ENCODE peak calls at places on chromosomes 5 and 9, in four cellular contexts. V is mucosa of descending colon, D is AG10803, G is IMR-90. I is an unnamed sample.

GRCh38 chr5:33299621-33300208 is 141.1 kb upstream of the TARS1 start:
- DNase-seq in V (no peak), D (peak), G (peak), I (peak)

GRCh38 chr9:70478963-70479641 is 64.6 kb upstream of the KLF9 start:
- DNase-seq in V (peak), D (peak), G (peak), I (peak)

GRCh38 chr9:32978051-32978450 is 23.4 kb downstream of the APTX start:
- DNase-seq in V (no peak), D (no peak), G (no peak), I (no peak)

GRCh38 chr9:27117489-27118135 is 8.6 kb downstream of the TEK start:
- DNase-seq in V (peak), D (peak), G (no peak), I (peak)

GRCh38 chr5:131357739-131358561 is 94.1 kb downstream of the CDC42SE2 start:
- DNase-seq in V (no peak), D (no peak), G (no peak), I (no peak)

GRCh38 chr9:36211510-36211909 is 20.8 kb downstream of the CLTA start:
- DNase-seq in V (no peak), D (no peak), G (no peak), I (no peak)

GRCh38 chr5:51986733-51987132 is 603.5 kb downstream of the ISL1 start:
- DNase-seq in V (no peak), D (no peak), G (no peak), I (no peak)

GRCh38 chr9:31612336-31613030 is 772.0 kb upstream of the ACO1 start:
- DNase-seq in V (no peak), D (no peak), G (no peak), I (peak)

GRCh38 chr5:118891252-118891651 is 97.1 kb downstream of the DTWD2 start:
- DNase-seq in V (no peak), D (peak), G (no peak), I (no peak)

GRCh38 chr9:15306068-15306756 is 804 bp downstream of the TTC39B start:
- DNase-seq in V (peak), D (peak), G (peak), I (peak)

GRCh38 chr9:36134761-36135505 is 1.6 kb upstream of the GLIPR2 start:
- DNase-seq in V (no peak), D (no peak), G (no peak), I (no peak)

GRCh38 chr5:163005949-163006348 is 431.4 kb upstream of the CCNG1 start:
- DNase-seq in V (no peak), D (no peak), G (no peak), I (no peak)

GRCh38 chr9:3946840-3947239 is 353.0 kb downstream of the GLIS3 start:
- DNase-seq in V (no peak), D (no peak), G (no peak), I (no peak)

GRCh38 chr9:136052433-136052880 is 42.6 kb downstream of the NACC2 start:
- DNase-seq in V (peak), D (peak), G (no peak), I (peak)

GRCh38 chr9:5389109-5389732 is 48.5 kb downstream of the PLGRKT start:
- DNase-seq in V (no peak), D (peak), G (peak), I (peak)

GRCh38 chr5:180844432-180844831 is 16.6 kb downstream of the ZFP62 start:
- DNase-seq in V (no peak), D (no peak), G (no peak), I (no peak)

GRCh38 chr5:57368010-57368409 is 114.6 kb downstream of the ACTBL2 start:
- DNase-seq in V (no peak), D (peak), G (peak), I (no peak)

GRCh38 chr9:99076483-99077171 is 28.3 kb upstream of the TGFBR1 start:
- DNase-seq in V (peak), D (no peak), G (no peak), I (no peak)

GRCh38 chr5:171484460-171484899 is 65.0 kb downstream of the FGF18 start:
- DNase-seq in V (no peak), D (peak), G (no peak), I (peak)

GRCh38 chr9:18905033-18905882 is 127.8 kb downstream of the SAXO1 start:
- DNase-seq in V (no peak), D (peak), G (peak), I (peak)

GRCh38 chr9:121383715-121384114 is 13.7 kb upstream of the STOM start:
- DNase-seq in V (no peak), D (no peak), G (no peak), I (no peak)

GRCh38 chr5:64840958-64841357 is 72.2 kb downstream of the CWC27 start:
- DNase-seq in V (no peak), D (no peak), G (no peak), I (no peak)

GRCh38 chr5:147635882-147636531 is 126.1 kb upstream of the DPYSL3 start:
- DNase-seq in V (no peak), D (no peak), G (no peak), I (no peak)

GRCh38 chr9:134664446-134664845 is 22.8 kb downstream of the COL5A1 start:
- DNase-seq in V (no peak), D (no peak), G (no peak), I (no peak)

GRCh38 chr9:129852575-129852974 is 17.3 kb downstream of the USP20 start:
- DNase-seq in V (no peak), D (no peak), G (no peak), I (no peak)

GRCh38 chr5:98605010-98605425 is 168.4 kb upstream of the RGMB start:
- DNase-seq in V (no peak), D (no peak), G (peak), I (peak)

DNA sequence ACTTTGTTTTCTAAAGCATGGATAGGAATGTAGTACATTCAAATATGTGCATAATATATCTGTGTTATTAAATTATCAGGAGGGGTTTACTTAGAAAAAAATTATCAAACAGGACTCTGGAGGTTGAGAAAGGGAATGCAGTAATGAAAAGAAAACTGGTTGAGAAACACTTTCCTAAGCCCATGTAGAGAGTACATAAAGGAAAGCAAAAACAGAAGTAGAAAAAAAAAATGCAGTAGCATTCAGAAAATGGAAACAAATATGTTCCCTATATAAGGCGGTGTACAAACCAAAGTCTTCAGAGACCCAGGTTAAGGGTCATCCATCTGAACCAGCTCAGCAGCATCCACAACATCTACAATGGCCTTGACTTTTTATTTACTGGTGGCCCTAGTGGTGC is at the start of gene IFNA8:
- DNase-seq in V (no peak), D (no peak), G (no peak), I (no peak)
- H3K4me3 ChIP-seq in V (no peak), D (no peak), G (no peak), I (no peak)

DNA sequence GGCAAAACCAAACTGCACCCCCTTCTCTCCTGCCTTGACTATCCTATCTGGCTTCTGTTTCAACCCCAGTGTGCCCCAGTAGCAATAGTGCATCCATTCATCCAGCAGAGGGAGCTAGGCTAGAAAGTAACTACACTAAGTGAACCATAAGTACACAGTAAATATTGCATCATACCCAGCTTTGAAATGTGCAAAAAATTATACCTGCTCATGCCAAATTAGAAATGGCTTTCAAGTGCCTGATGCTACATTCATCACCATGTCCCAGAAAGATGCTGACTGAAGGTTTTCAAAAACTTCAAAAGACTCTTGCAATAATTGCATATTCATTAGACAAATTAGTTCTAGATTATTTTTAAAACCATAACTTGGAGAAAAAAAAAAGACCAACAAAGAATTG is 153.5 kb downstream of the PRELID2 start:
- DNase-seq in V (no peak), D (peak), G (peak), I (peak)
- TF ChIP-seq CTCF in V (peak), D (peak), G (peak), I (peak)

DNA sequence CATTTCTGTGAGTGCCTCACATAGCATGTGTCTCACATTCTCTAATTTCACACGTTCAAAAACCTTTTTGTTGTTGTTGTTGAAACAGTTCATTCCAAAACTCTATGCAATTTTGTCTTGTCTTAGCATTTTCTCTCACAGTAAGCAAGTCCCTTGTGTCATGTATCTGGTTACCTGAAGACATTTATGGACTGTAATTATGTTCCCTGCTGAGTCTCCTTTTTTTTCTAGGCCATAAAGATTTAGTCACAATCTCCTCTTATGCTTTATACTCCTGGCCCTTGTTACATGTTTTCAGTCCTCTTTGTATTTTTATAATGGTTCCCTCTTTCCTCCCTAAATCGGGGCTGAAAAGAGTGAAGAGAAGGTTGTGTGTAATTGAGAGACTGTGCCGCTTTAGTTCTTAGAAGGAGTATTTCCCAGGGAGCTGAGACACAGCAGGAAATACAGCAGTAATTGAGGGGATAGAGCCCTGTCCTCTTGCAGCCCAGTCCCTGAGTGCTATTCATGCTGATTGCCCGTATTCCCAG is 521.2 kb upstream of the SEMA6A start:
- DNase-seq in V (no peak), D (no peak), G (no peak), I (no peak)
- H3K4me3 ChIP-seq in V (no peak), D (no peak), G (no peak), I (no peak)

GRCh38 chr5:108484035-108484434 is 102.1 kb upstream of the FBXL17 start:
- DNase-seq in V (no peak), D (no peak), G (no peak), I (no peak)

GRCh38 chr5:108481355-108481931 is 99.5 kb upstream of the FBXL17 start:
- DNase-seq in V (no peak), D (peak), G (peak), I (peak)
- TF ChIP-seq CTCF in V (no peak), D (peak), G (peak), I (peak)

DNA sequence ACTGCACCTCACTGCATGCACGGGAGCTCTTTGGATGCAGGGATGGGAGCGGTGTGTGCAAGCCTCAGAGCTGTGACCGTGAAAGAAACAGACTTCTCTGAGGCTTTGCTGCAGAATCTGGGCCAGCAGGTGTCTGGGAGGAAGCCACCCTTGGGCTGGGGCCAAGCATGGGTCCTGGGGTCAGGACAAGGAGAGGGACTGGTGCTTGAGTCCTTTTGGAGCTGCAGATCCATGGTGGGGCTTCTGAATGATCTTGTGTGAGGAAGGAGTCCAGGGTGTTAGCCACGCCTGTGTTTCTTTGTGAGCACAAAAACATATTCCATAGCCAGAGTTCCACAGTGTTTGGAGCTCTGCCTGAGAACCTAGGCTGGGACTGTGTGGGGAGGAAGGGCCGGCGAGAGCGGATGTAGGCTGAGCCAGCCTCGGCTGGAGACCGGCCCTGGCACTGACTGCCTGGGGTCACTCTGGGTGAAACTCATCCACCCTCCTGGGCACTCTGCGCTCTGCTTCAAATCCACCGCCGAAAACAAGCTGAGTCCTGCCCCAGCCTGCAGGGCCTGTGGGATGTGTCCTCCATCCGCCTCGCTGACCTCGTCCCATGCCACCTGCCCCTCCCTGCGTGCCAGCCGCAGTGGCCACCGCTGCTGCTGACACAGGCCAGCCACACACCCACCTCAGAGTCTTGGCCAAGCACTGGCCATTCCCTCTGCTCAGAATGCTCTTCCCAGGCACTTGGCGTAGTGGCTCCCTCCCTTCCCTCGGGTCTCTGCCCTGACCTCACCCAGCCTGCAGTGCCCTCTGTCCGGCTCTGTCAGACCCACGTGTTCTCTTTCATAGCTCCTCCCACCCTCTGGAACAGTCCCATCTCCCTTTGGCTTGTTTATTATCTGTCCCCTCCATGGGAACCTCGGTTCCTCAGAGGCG is 26.7 kb downstream of the ERGIC1 start:
- DNase-seq in V (no peak), D (peak), G (peak), I (peak)
- H3K4me3 ChIP-seq in V (no peak), D (peak), G (no peak), I (no peak)

DNA sequence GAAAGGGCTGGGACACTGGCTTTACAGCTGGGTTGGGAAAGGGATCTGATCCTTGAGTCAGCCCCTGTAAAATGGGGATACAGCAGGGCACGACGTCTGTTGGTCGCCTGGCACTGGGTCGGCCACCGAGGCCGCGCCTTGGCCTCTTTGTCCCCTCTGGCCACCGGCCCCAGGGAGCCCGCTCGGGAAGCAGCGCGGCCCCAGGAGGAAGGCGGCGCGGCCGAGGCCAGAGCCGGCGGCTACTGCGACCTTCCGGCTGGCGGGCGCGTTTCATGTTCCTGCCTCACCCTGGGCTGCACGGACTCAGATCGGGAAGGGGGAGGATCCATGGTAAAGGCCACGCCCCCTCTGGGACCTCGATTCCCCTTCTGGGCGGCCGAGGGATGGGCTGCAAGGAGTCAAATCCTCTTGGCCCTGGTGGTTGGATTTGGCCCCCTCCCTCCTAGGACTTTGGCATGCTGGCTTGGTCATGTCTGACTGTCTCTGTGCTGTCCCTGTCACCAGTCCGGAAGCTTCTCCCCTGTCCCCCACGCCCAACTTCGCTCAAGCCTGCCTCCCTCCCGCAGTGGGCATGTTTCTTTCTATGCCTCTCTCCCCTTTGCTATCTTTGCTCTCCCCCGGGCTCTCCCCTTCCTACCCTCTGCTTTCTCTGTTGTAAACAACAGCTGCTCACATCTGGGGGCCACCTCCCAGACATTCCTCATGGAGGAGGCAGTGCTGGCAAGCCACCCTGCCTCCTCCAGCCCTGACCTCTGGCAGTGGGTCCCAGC is 25.8 kb downstream of the FPGS start:
- DNase-seq in V (peak), D (peak), G (peak), I (peak)
- TF ChIP-seq CTCF in V (no peak), D (no peak), G (no peak), I (no peak)

GRCh38 chr9:124779368-124780059 is 2.6 kb downstream of the OLFML2A start:
- DNase-seq in V (peak), D (peak), G (peak), I (peak)
- H3K4me3 ChIP-seq in V (no peak), D (peak), G (no peak), I (no peak)

DNA sequence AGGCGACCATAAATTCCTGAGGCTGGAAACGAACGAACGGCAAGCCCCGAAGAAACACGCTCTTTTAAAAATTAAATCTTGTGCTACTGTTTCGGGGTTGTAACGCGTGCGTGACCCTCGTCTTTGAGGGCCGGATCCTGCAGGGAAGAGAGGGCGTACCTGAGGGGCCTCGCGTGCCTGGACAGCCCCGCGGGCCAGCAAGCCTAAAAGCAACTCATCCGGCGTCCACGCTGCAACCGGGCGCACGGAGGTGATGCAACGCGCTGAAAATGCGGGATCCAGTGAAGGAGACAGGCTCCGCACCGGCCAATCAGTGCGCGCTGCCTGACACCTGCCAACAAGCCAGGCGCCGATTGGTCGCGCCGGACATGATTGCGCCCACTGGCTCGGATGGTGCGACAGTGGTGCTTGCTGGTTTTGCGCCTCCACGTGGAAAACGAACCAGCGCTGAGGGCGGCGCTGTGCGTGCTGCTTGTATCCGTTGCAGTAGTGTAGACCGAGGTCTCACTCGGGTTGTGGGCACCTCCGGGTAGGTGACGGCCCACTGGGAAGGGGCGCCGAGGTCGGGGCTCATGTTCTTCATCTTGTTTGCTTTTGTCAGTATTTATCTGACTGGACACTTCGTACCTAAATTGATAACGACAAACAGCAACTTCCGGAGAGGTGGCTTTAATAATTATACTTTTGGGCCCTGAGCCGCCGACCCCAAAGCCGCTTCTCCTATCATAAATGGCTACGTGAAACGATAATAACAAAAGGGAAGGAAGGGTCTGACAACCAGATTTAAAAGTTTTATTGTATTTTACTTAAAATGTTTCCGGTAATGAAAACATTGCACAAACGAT is at the start of gene IARS1:
- DNase-seq in V (peak), D (peak), G (peak), I (peak)
- TF ChIP-seq CTCF in V (peak), D (peak), G (peak), I (peak)

GRCh38 chr9:2050236-2050635 is 35.1 kb downstream of the SMARCA2 start:
- DNase-seq in V (no peak), D (peak), G (peak), I (no peak)

GRCh38 chr9:2047916-2048315 is 32.8 kb downstream of the SMARCA2 start:
- DNase-seq in V (no peak), D (no peak), G (no peak), I (no peak)

GRCh38 chr9:2043881-2044462 is 28.8 kb downstream of the SMARCA2 start:
- DNase-seq in V (no peak), D (no peak), G (no peak), I (no peak)

GRCh38 chr9:2043243-2043642 is 28.1 kb downstream of the SMARCA2 start:
- DNase-seq in V (no peak), D (no peak), G (no peak), I (no peak)

DNA sequence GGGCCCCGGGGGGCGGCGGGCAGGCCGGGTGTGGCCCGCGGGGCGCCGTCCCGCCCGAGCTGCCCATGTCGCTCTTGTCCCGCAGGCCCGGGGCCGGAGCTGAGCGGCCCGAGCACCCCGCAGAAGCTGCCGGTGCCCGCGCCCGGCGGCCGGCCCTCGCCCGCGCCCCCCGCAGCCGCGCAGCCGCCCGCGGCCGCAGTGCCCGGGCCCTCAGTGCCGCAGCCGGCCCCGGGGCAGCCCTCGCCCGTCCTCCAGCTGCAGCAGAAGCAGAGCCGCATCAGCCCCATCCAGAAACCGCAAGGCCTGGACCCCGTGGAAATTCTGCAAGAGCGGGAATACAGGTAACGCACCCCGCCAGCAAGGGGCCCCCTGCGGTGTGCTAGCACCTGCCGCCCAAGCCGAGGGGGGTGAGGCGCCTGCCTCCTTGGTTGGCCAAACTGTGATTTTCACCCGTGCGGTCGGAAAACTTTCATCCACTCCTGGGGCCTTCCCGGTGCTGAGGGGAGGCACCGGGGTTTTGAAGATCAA is 32.1 kb downstream of the SMARCA2 start:
- DNase-seq in V (peak), D (no peak), G (no peak), I (no peak)
- H3K4me3 ChIP-seq in V (no peak), D (no peak), G (no peak), I (no peak)

I was measured in cardiac fibroblast.